ENCODE peak calls at places on chromosomes 11 and 22, in four cellular contexts. One of them, this sample, is unnamed.

GRCh38 chr11:9219115-9219514 is 46.0 kb downstream of the DENND5A start:
- DNase-seq in AG20443: peak
- DNase-seq in SW 1271: no peak
- DNase-seq in H54: no peak
- DNase-seq in this sample: no peak

GRCh38 chr11:70633610-70634009 is 235.3 kb downstream of the CTTN start:
- DNase-seq in AG20443: no peak
- DNase-seq in SW 1271: no peak
- DNase-seq in H54: no peak
- DNase-seq in this sample: no peak

GRCh38 chr11:129323896-129324522 is 51.6 kb upstream of the BARX2 start:
- DNase-seq in AG20443: peak
- DNase-seq in SW 1271: no peak
- DNase-seq in H54: no peak
- DNase-seq in this sample: no peak

GRCh38 chr11:94558932-94559331 is 8.2 kb upstream of the PIWIL4 start:
- DNase-seq in AG20443: no peak
- DNase-seq in SW 1271: no peak
- DNase-seq in H54: no peak
- DNase-seq in this sample: no peak

GRCh38 chr11:3824714-3825472 is 15.9 kb downstream of the RHOG start:
- DNase-seq in AG20443: peak
- DNase-seq in SW 1271: peak
- DNase-seq in H54: peak
- DNase-seq in this sample: no peak

GRCh38 chr11:2799881-2800654 is 85.5 kb downstream of the CDKN1C start:
- DNase-seq in AG20443: no peak
- DNase-seq in SW 1271: no peak
- DNase-seq in H54: no peak
- DNase-seq in this sample: no peak

GRCh38 chr22:33335611-33336279 is 277.6 kb upstream of the SYN3 start:
- DNase-seq in AG20443: no peak
- DNase-seq in SW 1271: no peak
- DNase-seq in H54: no peak
- DNase-seq in this sample: no peak

GRCh38 chr11:62108017-62108750 is 15.6 kb upstream of the INCENP start:
- DNase-seq in AG20443: peak
- DNase-seq in SW 1271: peak
- DNase-seq in H54: no peak
- DNase-seq in this sample: no peak

GRCh38 chr22:30288414-30289125 is 735 bp downstream of the CASTOR1 start:
- DNase-seq in AG20443: no peak
- DNase-seq in SW 1271: no peak
- DNase-seq in H54: no peak
- DNase-seq in this sample: no peak

GRCh38 chr22:36853407-36854099 is 7.3 kb upstream of the NCF4 start:
- DNase-seq in AG20443: peak
- DNase-seq in SW 1271: peak
- DNase-seq in H54: peak
- DNase-seq in this sample: no peak

GRCh38 chr11:120217526-120217925 is 6.7 kb downstream of the OAF start:
- DNase-seq in AG20443: no peak
- DNase-seq in SW 1271: no peak
- DNase-seq in H54: no peak
- DNase-seq in this sample: no peak

GRCh38 chr11:64203421-64204079 is 3.0 kb upstream of the FERMT3 start:
- DNase-seq in AG20443: no peak
- DNase-seq in SW 1271: no peak
- DNase-seq in H54: no peak
- DNase-seq in this sample: no peak

GRCh38 chr22:24474649-24475048 is 20.5 kb upstream of the UPB1 start:
- DNase-seq in AG20443: no peak
- DNase-seq in SW 1271: no peak
- DNase-seq in H54: no peak
- DNase-seq in this sample: no peak

GRCh38 chr11:63567044-63567840 is 4.1 kb upstream of the PLAAT2 start:
- DNase-seq in AG20443: peak
- DNase-seq in SW 1271: peak
- DNase-seq in H54: peak
- DNase-seq in this sample: peak

GRCh38 chr22:23709107-23709506 is 18.3 kb downstream of the RGL4 start:
- DNase-seq in AG20443: peak
- DNase-seq in SW 1271: no peak
- DNase-seq in H54: no peak
- DNase-seq in this sample: no peak

GRCh38 chr22:46646531-46647211 is 26.5 kb downstream of the GRAMD4 start:
- DNase-seq in AG20443: no peak
- DNase-seq in SW 1271: no peak
- DNase-seq in H54: no peak
- DNase-seq in this sample: no peak

GRCh38 chr22:20249797-20250354 is 18.2 kb downstream of the RTN4R start:
- DNase-seq in AG20443: no peak
- DNase-seq in SW 1271: no peak
- DNase-seq in H54: no peak
- DNase-seq in this sample: no peak

GRCh38 chr22:37469416-37470086 is 16.6 kb downstream of the MFNG start:
- DNase-seq in AG20443: no peak
- DNase-seq in SW 1271: no peak
- DNase-seq in H54: no peak
- DNase-seq in this sample: no peak

GRCh38 chr11:67648140-67648795 is 2.3 kb downstream of the ACY3 start:
- DNase-seq in AG20443: no peak
- DNase-seq in SW 1271: peak
- DNase-seq in H54: no peak
- DNase-seq in this sample: no peak

GRCh38 chr22:22891139-22891621 is 3.6 kb downstream of the IGLL5 start:
- DNase-seq in AG20443: no peak
- DNase-seq in SW 1271: no peak
- DNase-seq in H54: no peak
- DNase-seq in this sample: no peak

GRCh38 chr11:71568707-71569349 is 3.5 kb downstream of the KRTAP5-10 start:
- DNase-seq in AG20443: no peak
- DNase-seq in SW 1271: no peak
- DNase-seq in H54: no peak
- DNase-seq in this sample: no peak

This sample was measured in keratinocyte.